ENCODE peak calls at places on chromosomes 7 and 10, in ten cellular contexts. A is CMK; Z is NCI-H2081; X is cardiac septum; R is esophagus muscularis mucosa; F is CD4-positive, alpha-beta T cell; Y is fibroblast of the aortic adventitia; T is nephron progenitor cell; U is IMR-90; J is left colon. W is an unnamed sample.

GRCh38 chr7:19215421-19215820 is 70.2 kb upstream of the FERD3L start:
- DNase-seq in A (no peak), Z (no peak), X (no peak), R (no peak), F (no peak), Y (peak), T (no peak), U (peak), J (no peak), W (no peak)

GRCh38 chr7:36348771-36349170 is 40.9 kb upstream of the ANLN start:
- DNase-seq in A (no peak), Z (no peak), X (no peak), R (no peak), F (no peak), Y (no peak), T (no peak), U (no peak), J (no peak), W (no peak)

GRCh38 chr10:102153093-102153620 is 968 bp downstream of the NOLC1 start:
- DNase-seq in A (no peak), Z (no peak), X (no peak), R (no peak), F (no peak), Y (peak), T (no peak), U (peak), J (no peak), W (no peak)

GRCh38 chr10:427746-428519 is 261.5 kb downstream of the DIP2C start:
- DNase-seq in A (no peak), Z (peak), X (no peak), R (no peak), F (no peak), Y (no peak), T (no peak), U (peak), J (no peak), W (no peak)

GRCh38 chr10:55024718-55025117 is 223.7 kb upstream of the PCDH15 start:
- DNase-seq in A (no peak), Z (peak), X (no peak), R (no peak), F (no peak), Y (no peak), T (no peak), U (no peak), J (no peak), W (no peak)

GRCh38 chr7:39507866-39508551 is 58.2 kb upstream of the YAE1 start:
- DNase-seq in A (no peak), Z (no peak), X (no peak), R (peak), F (no peak), Y (peak), T (no peak), U (no peak), J (no peak), W (no peak)

GRCh38 chr10:50386992-50387735 is 135.8 kb upstream of the ASAH2 start:
- DNase-seq in A (no peak), Z (no peak), X (no peak), R (no peak), F (no peak), Y (no peak), T (no peak), U (no peak), J (no peak), W (no peak)

GRCh38 chr7:70153946-70154345 is 555.7 kb downstream of the AUTS2 start:
- DNase-seq in A (no peak), Z (no peak), X (no peak), R (no peak), F (no peak), Y (no peak), T (no peak), U (no peak), J (no peak), W (no peak)

GRCh38 chr7:134313543-134313942 is 3.2 kb downstream of the SLC35B4 start:
- DNase-seq in A (no peak), Z (no peak), X (no peak), R (no peak), F (no peak), Y (no peak), T (no peak), U (no peak), J (peak), W (no peak)

GRCh38 chr7:23811540-23811939 is 101.5 kb downstream of the STK31 start:
- DNase-seq in A (peak), Z (no peak), X (no peak), R (no peak), F (no peak), Y (no peak), T (no peak), U (no peak), J (no peak), W (no peak)

GRCh38 chr7:142459557-142459963 is 201.7 kb upstream of the PRSS58 start:
- DNase-seq in A (no peak), Z (peak), X (no peak), R (no peak), F (no peak), Y (peak), T (peak), U (peak), J (peak), W (peak)

GRCh38 chr7:16933296-16934248 is 51.8 kb upstream of the AGR3 start:
- DNase-seq in A (peak), Z (no peak), X (no peak), R (no peak), F (no peak), Y (peak), T (no peak), U (no peak), J (no peak), W (peak)

GRCh38 chr7:36019538-36019937 is 133.5 kb upstream of the EEPD1 start:
- DNase-seq in A (no peak), Z (no peak), X (no peak), R (no peak), F (no peak), Y (no peak), T (no peak), U (no peak), J (no peak), W (no peak)

GRCh38 chr7:84125654-84126053 is 68.9 kb downstream of the SEMA3A start:
- DNase-seq in A (no peak), Z (no peak), X (no peak), R (no peak), F (no peak), Y (no peak), T (no peak), U (no peak), J (no peak), W (no peak)

GRCh38 chr7:155435110-155435509 is 22.8 kb upstream of the EN2 start:
- DNase-seq in A (no peak), Z (no peak), X (no peak), R (no peak), F (no peak), Y (no peak), T (no peak), U (no peak), J (no peak), W (no peak)

GRCh38 chr10:98956576-98957260 is 278.9 kb downstream of the HPSE2 start:
- DNase-seq in A (no peak), Z (no peak), X (no peak), R (no peak), F (no peak), Y (no peak), T (no peak), U (peak), J (no peak), W (no peak)

GRCh38 chr10:78755075-78755695 is 313.6 kb upstream of the ZMIZ1 start:
- DNase-seq in A (no peak), Z (no peak), X (no peak), R (no peak), F (no peak), Y (no peak), T (no peak), U (no peak), J (no peak), W (no peak)

GRCh38 chr10:26274391-26274790 is 57.8 kb downstream of the GAD2 start:
- DNase-seq in A (no peak), Z (no peak), X (no peak), R (no peak), F (no peak), Y (no peak), T (no peak), U (no peak), J (no peak), W (no peak)

GRCh38 chr10:129800-130199 is 5.5 kb upstream of the ZMYND11 start:
- DNase-seq in A (no peak), Z (no peak), X (no peak), R (no peak), F (no peak), Y (peak), T (no peak), U (no peak), J (no peak), W (no peak)

GRCh38 chr10:100750291-100751210 is 5.2 kb downstream of the PAX2 start:
- DNase-seq in A (no peak), Z (no peak), X (peak), R (no peak), F (no peak), Y (no peak), T (no peak), U (no peak), J (no peak), W (no peak)

GRCh38 chr7:11730725-11731124 is 101.3 kb downstream of the THSD7A start:
- DNase-seq in A (no peak), Z (no peak), X (no peak), R (no peak), F (no peak), Y (no peak), T (no peak), U (no peak), J (no peak), W (no peak)

GRCh38 chr7:89091550-89091949 is 296.0 kb upstream of the TEX47 start:
- DNase-seq in A (no peak), Z (no peak), X (no peak), R (no peak), F (no peak), Y (no peak), T (no peak), U (no peak), J (no peak), W (no peak)

GRCh38 chr10:97134983-97135382 is 50.8 kb downstream of the SLIT1 start:
- DNase-seq in A (no peak), Z (no peak), X (peak), R (no peak), F (no peak), Y (no peak), T (no peak), U (no peak), J (no peak), W (no peak)

W was measured in DND-41.